ENCODE peak calls at places on chromosomes 2 and 18, in ten cellular contexts. One of them, this sample, is unnamed.

GRCh38 chr18:56982756-56983155 is 164.1 kb upstream of the BOD1L2 start:
- DNase-seq in IMR-90: no peak
- DNase-seq in AG04450: no peak
- DNase-seq in neural progenitor cell: no peak
- DNase-seq in HFF-Myc: no peak
- DNase-seq in uterus: no peak
- DNase-seq in upper lobe of left lung: no peak
- DNase-seq in HCT116: no peak
- DNase-seq in WERI-Rb-1: no peak
- DNase-seq in epithelial cell of esophagus: no peak
- DNase-seq in this sample: no peak

GRCh38 chr18:79873449-79874110 is 75.8 kb downstream of the KCNG2 start:
- DNase-seq in IMR-90: no peak
- DNase-seq in AG04450: no peak
- DNase-seq in neural progenitor cell: no peak
- DNase-seq in HFF-Myc: no peak
- DNase-seq in uterus: no peak
- DNase-seq in upper lobe of left lung: no peak
- DNase-seq in HCT116: no peak
- DNase-seq in WERI-Rb-1: peak
- DNase-seq in epithelial cell of esophagus: no peak
- DNase-seq in this sample: no peak

GRCh38 chr18:21444465-21445023 is 156.0 kb downstream of the ESCO1 start:
- DNase-seq in IMR-90: peak
- DNase-seq in AG04450: peak
- DNase-seq in neural progenitor cell: peak
- DNase-seq in HFF-Myc: no peak
- DNase-seq in uterus: no peak
- DNase-seq in upper lobe of left lung: no peak
- DNase-seq in HCT116: peak
- DNase-seq in WERI-Rb-1: peak
- DNase-seq in epithelial cell of esophagus: peak
- DNase-seq in this sample: no peak

GRCh38 chr18:54613174-54613573 is 22.1 kb downstream of the DYNAP start:
- DNase-seq in IMR-90: no peak
- DNase-seq in AG04450: no peak
- DNase-seq in neural progenitor cell: no peak
- DNase-seq in HFF-Myc: no peak
- DNase-seq in uterus: no peak
- DNase-seq in upper lobe of left lung: no peak
- DNase-seq in HCT116: no peak
- DNase-seq in WERI-Rb-1: no peak
- DNase-seq in epithelial cell of esophagus: no peak
- DNase-seq in this sample: no peak

GRCh38 chr2:81483254-81483653 is 1178.7 kb upstream of the LRRTM1 start:
- DNase-seq in IMR-90: no peak
- DNase-seq in AG04450: no peak
- DNase-seq in neural progenitor cell: no peak
- DNase-seq in HFF-Myc: no peak
- DNase-seq in uterus: no peak
- DNase-seq in upper lobe of left lung: no peak
- DNase-seq in HCT116: no peak
- DNase-seq in WERI-Rb-1: no peak
- DNase-seq in epithelial cell of esophagus: no peak
- DNase-seq in this sample: no peak

GRCh38 chr2:219722276-219722883 is 95.0 kb downstream of the SLC4A3 start:
- DNase-seq in IMR-90: no peak
- DNase-seq in AG04450: no peak
- DNase-seq in neural progenitor cell: no peak
- DNase-seq in HFF-Myc: no peak
- DNase-seq in uterus: no peak
- DNase-seq in upper lobe of left lung: no peak
- DNase-seq in HCT116: peak
- DNase-seq in WERI-Rb-1: no peak
- DNase-seq in epithelial cell of esophagus: peak
- DNase-seq in this sample: no peak

GRCh38 chr2:72993147-72993546 is 75.8 kb downstream of the EMX1 start:
- DNase-seq in IMR-90: peak
- DNase-seq in AG04450: no peak
- DNase-seq in neural progenitor cell: peak
- DNase-seq in HFF-Myc: no peak
- DNase-seq in uterus: no peak
- DNase-seq in upper lobe of left lung: no peak
- DNase-seq in HCT116: peak
- DNase-seq in WERI-Rb-1: peak
- DNase-seq in epithelial cell of esophagus: peak
- DNase-seq in this sample: no peak

GRCh38 chr2:65061146-65061909 is 5.1 kb downstream of the CEP68 start:
- DNase-seq in IMR-90: no peak
- DNase-seq in AG04450: no peak
- DNase-seq in neural progenitor cell: no peak
- DNase-seq in HFF-Myc: no peak
- DNase-seq in uterus: no peak
- DNase-seq in upper lobe of left lung: no peak
- DNase-seq in HCT116: no peak
- DNase-seq in WERI-Rb-1: peak
- DNase-seq in epithelial cell of esophagus: no peak
- DNase-seq in this sample: no peak

GRCh38 chr2:29819570-29819969 is 101.8 kb downstream of the ALK start:
- DNase-seq in IMR-90: no peak
- DNase-seq in AG04450: no peak
- DNase-seq in neural progenitor cell: no peak
- DNase-seq in HFF-Myc: no peak
- DNase-seq in uterus: no peak
- DNase-seq in upper lobe of left lung: no peak
- DNase-seq in HCT116: no peak
- DNase-seq in WERI-Rb-1: no peak
- DNase-seq in epithelial cell of esophagus: no peak
- DNase-seq in this sample: no peak

GRCh38 chr2:200506679-200507078 is 3.2 kb downstream of the KCTD18 start:
- DNase-seq in IMR-90: no peak
- DNase-seq in AG04450: no peak
- DNase-seq in neural progenitor cell: no peak
- DNase-seq in HFF-Myc: no peak
- DNase-seq in uterus: no peak
- DNase-seq in upper lobe of left lung: no peak
- DNase-seq in HCT116: no peak
- DNase-seq in WERI-Rb-1: no peak
- DNase-seq in epithelial cell of esophagus: no peak
- DNase-seq in this sample: no peak

GRCh38 chr2:130966149-130967019 is 126.9 kb downstream of the FAM168B start:
- DNase-seq in IMR-90: no peak
- DNase-seq in AG04450: no peak
- DNase-seq in neural progenitor cell: peak
- DNase-seq in HFF-Myc: no peak
- DNase-seq in uterus: no peak
- DNase-seq in upper lobe of left lung: peak
- DNase-seq in HCT116: no peak
- DNase-seq in WERI-Rb-1: no peak
- DNase-seq in epithelial cell of esophagus: no peak
- DNase-seq in this sample: no peak

GRCh38 chr2:11072550-11072949 is 82.7 kb upstream of the SLC66A3 start:
- DNase-seq in IMR-90: no peak
- DNase-seq in AG04450: no peak
- DNase-seq in neural progenitor cell: no peak
- DNase-seq in HFF-Myc: no peak
- DNase-seq in uterus: no peak
- DNase-seq in upper lobe of left lung: no peak
- DNase-seq in HCT116: no peak
- DNase-seq in WERI-Rb-1: no peak
- DNase-seq in epithelial cell of esophagus: no peak
- DNase-seq in this sample: no peak

GRCh38 chr2:71154798-71155197 is 24.4 kb downstream of the MPHOSPH10 start:
- DNase-seq in IMR-90: no peak
- DNase-seq in AG04450: no peak
- DNase-seq in neural progenitor cell: peak
- DNase-seq in HFF-Myc: no peak
- DNase-seq in uterus: no peak
- DNase-seq in upper lobe of left lung: no peak
- DNase-seq in HCT116: peak
- DNase-seq in WERI-Rb-1: peak
- DNase-seq in epithelial cell of esophagus: peak
- DNase-seq in this sample: no peak

GRCh38 chr2:85887566-85888019 is 1.2 kb downstream of the ST3GAL5 start:
- DNase-seq in IMR-90: peak
- DNase-seq in AG04450: no peak
- DNase-seq in neural progenitor cell: peak
- DNase-seq in HFF-Myc: no peak
- DNase-seq in uterus: peak
- DNase-seq in upper lobe of left lung: peak
- DNase-seq in HCT116: no peak
- DNase-seq in WERI-Rb-1: peak
- DNase-seq in epithelial cell of esophagus: peak
- DNase-seq in this sample: no peak
- TF ChIP-seq CTCF in IMR-90: peak
- TF ChIP-seq CTCF in AG04450: peak
- TF ChIP-seq CTCF in neural progenitor cell: no peak
- TF ChIP-seq CTCF in HFF-Myc: no peak
- TF ChIP-seq CTCF in uterus: peak
- TF ChIP-seq CTCF in upper lobe of left lung: peak
- TF ChIP-seq CTCF in HCT116: no peak
- TF ChIP-seq CTCF in WERI-Rb-1: no peak
- TF ChIP-seq CTCF in epithelial cell of esophagus: peak
- TF ChIP-seq CTCF in this sample: peak

DNA sequence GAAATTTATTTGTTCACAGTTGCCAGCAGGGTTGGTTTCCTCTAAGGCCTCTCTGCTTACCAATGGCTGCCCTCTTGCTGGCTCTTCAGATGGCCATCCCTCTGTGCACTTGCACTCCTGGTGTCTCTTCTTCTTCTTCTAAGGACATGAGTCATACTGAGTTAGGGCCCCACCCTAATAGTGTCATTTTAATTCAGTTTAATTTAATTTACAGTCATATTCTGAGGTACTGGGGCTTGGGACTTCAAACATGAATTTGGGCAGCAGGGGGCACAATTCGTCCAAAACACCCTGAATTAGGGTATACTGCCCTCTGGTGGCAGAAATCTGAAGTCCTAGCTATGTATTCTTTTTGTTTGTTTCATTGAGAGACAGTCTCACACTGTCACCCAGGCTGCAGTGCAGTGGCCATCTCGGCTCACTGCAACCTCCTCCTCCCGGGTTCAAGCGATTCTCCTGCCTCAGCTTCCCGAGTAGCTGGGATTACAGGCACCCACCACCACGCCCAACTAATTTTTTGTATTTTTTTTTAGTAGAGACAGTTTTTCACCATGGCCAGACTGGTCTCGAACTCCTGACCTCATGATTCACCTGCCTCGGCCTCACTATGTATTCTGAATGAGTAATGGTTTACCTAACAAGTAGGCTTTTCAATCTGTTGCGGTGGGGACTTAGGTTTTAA is 19.8 kb downstream of the SLC4A1AP start:
- DNase-seq in IMR-90: peak
- DNase-seq in AG04450: peak
- DNase-seq in neural progenitor cell: peak
- DNase-seq in HFF-Myc: peak
- DNase-seq in uterus: peak
- DNase-seq in upper lobe of left lung: no peak
- DNase-seq in HCT116: peak
- DNase-seq in WERI-Rb-1: peak
- DNase-seq in epithelial cell of esophagus: peak
- DNase-seq in this sample: peak
- H3K4me3 ChIP-seq in IMR-90: no peak
- H3K4me3 ChIP-seq in AG04450: no peak
- H3K4me3 ChIP-seq in neural progenitor cell: no peak
- H3K4me3 ChIP-seq in HFF-Myc: no peak
- H3K4me3 ChIP-seq in uterus: no peak
- H3K4me3 ChIP-seq in upper lobe of left lung: no peak
- H3K4me3 ChIP-seq in HCT116: peak
- H3K4me3 ChIP-seq in WERI-Rb-1: no peak
- H3K4me3 ChIP-seq in epithelial cell of esophagus: no peak
- H3K4me3 ChIP-seq in this sample: no peak

GRCh38 chr18:49944681-49945080 is 131.3 kb upstream of the ACAA2 start:
- DNase-seq in IMR-90: peak
- DNase-seq in AG04450: no peak
- DNase-seq in neural progenitor cell: no peak
- DNase-seq in HFF-Myc: no peak
- DNase-seq in uterus: no peak
- DNase-seq in upper lobe of left lung: no peak
- DNase-seq in HCT116: no peak
- DNase-seq in WERI-Rb-1: peak
- DNase-seq in epithelial cell of esophagus: peak
- DNase-seq in this sample: no peak
- TF ChIP-seq CTCF in IMR-90: no peak
- TF ChIP-seq CTCF in AG04450: no peak
- TF ChIP-seq CTCF in neural progenitor cell: peak
- TF ChIP-seq CTCF in HFF-Myc: peak
- TF ChIP-seq CTCF in uterus: no peak
- TF ChIP-seq CTCF in upper lobe of left lung: no peak
- TF ChIP-seq CTCF in HCT116: no peak
- TF ChIP-seq CTCF in WERI-Rb-1: peak
- TF ChIP-seq CTCF in epithelial cell of esophagus: peak
- TF ChIP-seq CTCF in this sample: peak

GRCh38 chr18:69946608-69947155 is 991 bp downstream of the CD226 start:
- DNase-seq in IMR-90: no peak
- DNase-seq in AG04450: no peak
- DNase-seq in neural progenitor cell: no peak
- DNase-seq in HFF-Myc: no peak
- DNase-seq in uterus: no peak
- DNase-seq in upper lobe of left lung: no peak
- DNase-seq in HCT116: no peak
- DNase-seq in WERI-Rb-1: no peak
- DNase-seq in epithelial cell of esophagus: no peak
- DNase-seq in this sample: no peak

GRCh38 chr18:69949538-69949936 is 1.9 kb upstream of the CD226 start:
- DNase-seq in IMR-90: no peak
- DNase-seq in AG04450: no peak
- DNase-seq in neural progenitor cell: no peak
- DNase-seq in HFF-Myc: no peak
- DNase-seq in uterus: no peak
- DNase-seq in upper lobe of left lung: no peak
- DNase-seq in HCT116: no peak
- DNase-seq in WERI-Rb-1: no peak
- DNase-seq in epithelial cell of esophagus: no peak
- DNase-seq in this sample: no peak

GRCh38 chr18:69945220-69946114 is 2.2 kb downstream of the CD226 start:
- DNase-seq in IMR-90: no peak
- DNase-seq in AG04450: no peak
- DNase-seq in neural progenitor cell: no peak
- DNase-seq in HFF-Myc: no peak
- DNase-seq in uterus: no peak
- DNase-seq in upper lobe of left lung: no peak
- DNase-seq in HCT116: no peak
- DNase-seq in WERI-Rb-1: no peak
- DNase-seq in epithelial cell of esophagus: no peak
- DNase-seq in this sample: no peak

GRCh38 chr18:69948919-69949537 is 1.4 kb upstream of the CD226 start:
- DNase-seq in IMR-90: peak
- DNase-seq in AG04450: no peak
- DNase-seq in neural progenitor cell: no peak
- DNase-seq in HFF-Myc: no peak
- DNase-seq in uterus: no peak
- DNase-seq in upper lobe of left lung: no peak
- DNase-seq in HCT116: no peak
- DNase-seq in WERI-Rb-1: no peak
- DNase-seq in epithelial cell of esophagus: no peak
- DNase-seq in this sample: no peak

GRCh38 chr18:69947361-69948106 is at the start of gene CD226:
- DNase-seq in IMR-90: no peak
- DNase-seq in AG04450: no peak
- DNase-seq in neural progenitor cell: no peak
- DNase-seq in HFF-Myc: no peak
- DNase-seq in uterus: no peak
- DNase-seq in upper lobe of left lung: no peak
- DNase-seq in HCT116: no peak
- DNase-seq in WERI-Rb-1: no peak
- DNase-seq in epithelial cell of esophagus: no peak
- DNase-seq in this sample: no peak
- H3K4me3 ChIP-seq in IMR-90: no peak
- H3K4me3 ChIP-seq in AG04450: no peak
- H3K4me3 ChIP-seq in neural progenitor cell: no peak
- H3K4me3 ChIP-seq in HFF-Myc: no peak
- H3K4me3 ChIP-seq in uterus: no peak
- H3K4me3 ChIP-seq in upper lobe of left lung: no peak
- H3K4me3 ChIP-seq in HCT116: no peak
- H3K4me3 ChIP-seq in WERI-Rb-1: no peak
- H3K4me3 ChIP-seq in epithelial cell of esophagus: no peak
- H3K4me3 ChIP-seq in this sample: no peak

This sample was measured in AG04449.